ENCODE peak calls at places on chromosome 16, in four cellular contexts. P is A549, D is body of pancreas, R is K562. Z is an unnamed sample.

GRCh38 chr16:30958164-30959083 is 870 bp downstream of the SETD1A start:
- DNase-seq in R (peak), P (peak), D (peak), Z (peak)

GRCh38 chr16:21971856-21972255 is 18.7 kb downstream of the UQCRC2 start:
- DNase-seq in P (no peak), D (no peak), R (no peak), Z (no peak)

GRCh38 chr16:1427473-1428461 is 3.1 kb upstream of the PERCC1 start:
- DNase-seq in P (no peak), R (no peak), D (no peak), Z (no peak)

GRCh38 chr16:67244387-67245188 is 2.7 kb downstream of the FHOD1 start:
- DNase-seq in R (peak), P (peak), D (peak), Z (peak)

GRCh38 chr16:85483424-85483823 is 129.7 kb upstream of the GSE1 start:
- DNase-seq in R (no peak), D (no peak), P (no peak), Z (no peak)

GRCh38 chr16:57994778-57995177 is 5.7 kb downstream of the ZNF319 start:
- DNase-seq in D (peak), P (no peak), R (peak), Z (no peak)

GRCh38 chr16:70553645-70554044 is 30.0 kb downstream of the SF3B3 start:
- DNase-seq in R (no peak), D (no peak), P (no peak), Z (no peak)

GRCh38 chr16:54779549-54779948 is 151.1 kb upstream of the IRX5 start:
- DNase-seq in P (no peak), R (no peak), D (no peak), Z (no peak)

GRCh38 chr16:86248325-86248905 is 261.9 kb upstream of the FOXF1 start:
- DNase-seq in P (no peak), D (no peak), R (no peak), Z (no peak)

GRCh38 chr16:29154100-29154499 is 169.2 kb downstream of the LAT start:
- DNase-seq in D (no peak), P (no peak), R (no peak), Z (no peak)

GRCh38 chr16:14462811-14463210 is 167.2 kb downstream of the PARN start:
- DNase-seq in R (no peak), P (no peak), D (no peak), Z (peak)

DNA sequence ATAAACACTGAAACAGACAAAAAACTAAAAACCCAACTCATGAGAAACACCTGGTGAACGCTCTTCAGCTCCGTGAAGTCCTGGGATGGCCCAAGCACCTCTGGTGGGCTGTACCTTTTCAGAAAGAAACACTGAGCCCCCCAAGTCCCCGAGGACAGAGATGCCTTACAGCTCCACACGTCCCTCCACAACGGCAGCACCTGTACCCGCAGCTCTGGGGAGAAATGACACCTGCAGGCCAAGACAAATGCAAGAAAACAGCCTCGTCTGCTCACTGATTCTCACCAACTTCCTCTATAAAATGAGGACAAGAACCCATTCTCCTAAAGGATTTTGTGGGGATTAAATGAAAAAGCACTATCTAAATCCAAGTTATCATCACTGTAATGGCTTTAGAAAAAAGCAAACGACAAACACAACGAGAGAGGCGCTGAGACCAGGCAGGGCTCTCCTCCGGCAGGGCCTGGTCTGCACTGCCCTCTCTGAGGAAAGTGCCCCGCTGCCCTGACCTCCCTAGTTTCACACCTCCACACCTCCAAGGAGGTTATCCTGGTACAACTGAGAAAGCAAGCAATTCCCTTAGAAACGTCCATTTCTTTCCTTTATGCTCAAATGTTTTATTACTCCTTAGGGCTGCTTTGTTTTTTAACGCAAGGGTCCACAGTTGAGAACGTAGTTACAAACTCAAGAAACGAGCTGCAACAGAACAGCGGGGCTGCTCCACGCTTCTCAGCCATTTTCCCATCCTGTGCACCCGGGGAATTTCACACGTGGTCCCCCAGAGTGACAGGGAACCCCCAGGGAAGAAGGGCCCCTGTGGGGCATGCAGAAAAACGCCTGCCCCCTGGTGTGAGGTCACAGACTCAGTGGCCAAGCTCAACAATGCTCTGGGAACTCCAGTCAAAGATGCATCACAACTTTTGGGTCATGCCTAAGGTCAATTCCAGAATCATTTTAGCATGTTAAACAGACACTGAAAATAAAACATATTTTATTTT is 115.0 kb downstream of the ZNF778 start:
- DNase-seq in R (no peak), P (no peak), D (peak), Z (no peak)
- H3K27ac ChIP-seq in R (no peak), P (no peak), D (no peak), Z (peak)

GRCh38 chr16:8907096-8907495 is 24.9 kb downstream of the LITAFD start:
- DNase-seq in D (no peak), R (no peak), P (no peak), Z (no peak)

GRCh38 chr16:8903004-8903403 is 20.9 kb downstream of the LITAFD start:
- DNase-seq in D (no peak), R (no peak), P (no peak), Z (no peak)

GRCh38 chr16:8905795-8906591 is 23.8 kb downstream of the LITAFD start:
- DNase-seq in D (no peak), R (no peak), P (peak), Z (no peak)

GRCh38 chr16:8904018-8904430 is 21.9 kb downstream of the LITAFD start:
- DNase-seq in D (no peak), P (no peak), R (no peak), Z (no peak)

DNA sequence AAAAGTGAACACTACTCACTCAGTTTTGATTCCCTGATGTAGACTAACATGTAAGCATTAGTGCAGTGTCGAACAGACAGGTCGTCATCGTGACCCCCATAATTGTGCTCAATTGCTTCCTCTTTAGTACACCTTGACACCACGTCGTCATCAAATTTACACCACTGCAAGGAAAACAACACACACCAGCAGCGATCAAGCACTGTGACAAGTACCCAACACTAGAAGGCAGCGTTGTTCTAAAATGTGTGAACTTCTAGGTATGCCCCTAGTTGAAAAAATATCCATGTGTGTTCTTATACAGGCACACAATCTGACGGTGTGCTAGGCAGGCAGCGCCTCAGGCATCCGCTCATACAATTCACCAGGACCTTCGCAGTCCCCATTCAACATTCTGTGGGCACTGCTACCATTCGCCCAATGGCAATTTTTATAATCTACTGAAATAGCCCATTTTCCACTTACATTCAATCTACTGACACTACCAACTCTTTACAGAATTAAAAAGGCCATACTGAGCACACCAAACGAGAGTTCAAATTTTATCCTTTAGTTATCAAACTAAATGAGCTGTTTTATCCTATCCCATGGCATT is 23.1 kb downstream of the LITAFD start:
- DNase-seq in D (no peak), R (peak), P (peak), Z (no peak)
- TF ChIP-seq CTCF in D (no peak), R (peak), P (peak), Z (peak)

GRCh38 chr16:48064971-48065370 is 90.8 kb downstream of the ABCC12 start:
- DNase-seq in R (no peak), D (no peak), P (no peak), Z (no peak)

GRCh38 chr16:48062681-48063080 is 93.1 kb downstream of the ABCC12 start:
- DNase-seq in D (no peak), R (no peak), P (no peak), Z (no peak)

DNA sequence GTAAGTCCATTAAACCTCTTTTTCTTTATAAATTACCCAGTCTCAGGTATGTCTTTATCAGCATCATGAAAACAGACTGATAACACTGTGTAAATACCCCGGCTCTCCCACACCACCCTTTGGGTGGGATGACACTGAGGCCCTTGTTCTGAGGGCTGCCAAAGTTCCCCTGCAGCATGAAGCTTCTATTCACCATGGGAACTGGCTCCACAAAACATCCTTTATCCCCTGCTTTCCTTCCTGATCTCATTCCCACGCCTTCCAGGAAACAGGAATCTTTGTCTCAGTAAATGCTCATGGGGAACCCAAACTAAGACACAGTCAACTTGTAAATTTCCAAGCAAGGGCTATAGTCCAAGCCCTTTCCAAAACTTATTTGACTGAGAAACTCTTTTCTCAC is 88.4 kb downstream of the ABCC12 start:
- DNase-seq in D (no peak), P (no peak), R (no peak), Z (no peak)
- H3K27ac ChIP-seq in D (no peak), P (no peak), R (no peak), Z (no peak)

DNA sequence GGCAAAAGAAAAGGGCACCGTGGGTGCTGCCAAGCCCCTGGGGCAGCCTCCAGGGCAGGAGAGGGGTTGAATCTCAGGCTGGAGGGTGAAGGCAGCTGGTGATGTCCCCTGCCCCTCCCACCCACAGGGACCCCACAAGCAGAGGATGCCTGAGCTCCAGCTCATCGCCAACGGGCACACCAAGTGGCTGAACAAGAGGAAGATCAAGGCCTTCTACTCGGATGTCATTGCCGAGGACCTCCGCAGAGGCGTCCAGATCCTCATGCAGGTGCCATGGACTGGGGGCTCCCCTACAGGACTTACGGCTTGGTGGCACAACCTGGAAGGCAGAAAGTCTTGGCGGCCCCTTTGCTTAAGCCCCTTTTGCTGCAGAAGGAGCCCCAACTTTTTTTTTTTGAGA is 21.8 kb downstream of the SLC12A3 start:
- DNase-seq in P (no peak), R (no peak), D (no peak), Z (no peak)
- TF ChIP-seq CTCF in P (no peak), R (no peak), D (no peak), Z (no peak)

GRCh38 chr16:75248142-75248535 is 3.3 kb downstream of the BCAR1 start:
- DNase-seq in P (no peak), R (peak), D (peak), Z (no peak)
- H3K27ac ChIP-seq in P (no peak), R (no peak), D (peak), Z (peak)

GRCh38 chr16:76390476-76390875 is 113.3 kb downstream of the CNTNAP4 start:
- DNase-seq in P (no peak), D (no peak), R (no peak), Z (no peak)

GRCh38 chr16:76387994-76388393 is 110.8 kb downstream of the CNTNAP4 start:
- DNase-seq in P (no peak), D (no peak), R (no peak), Z (no peak)

GRCh38 chr16:76385831-76386230 is 108.6 kb downstream of the CNTNAP4 start:
- DNase-seq in D (no peak), R (no peak), P (no peak), Z (no peak)

GRCh38 chr16:76389126-76389525 is 111.9 kb downstream of the CNTNAP4 start:
- DNase-seq in R (no peak), P (no peak), D (no peak), Z (no peak)

DNA sequence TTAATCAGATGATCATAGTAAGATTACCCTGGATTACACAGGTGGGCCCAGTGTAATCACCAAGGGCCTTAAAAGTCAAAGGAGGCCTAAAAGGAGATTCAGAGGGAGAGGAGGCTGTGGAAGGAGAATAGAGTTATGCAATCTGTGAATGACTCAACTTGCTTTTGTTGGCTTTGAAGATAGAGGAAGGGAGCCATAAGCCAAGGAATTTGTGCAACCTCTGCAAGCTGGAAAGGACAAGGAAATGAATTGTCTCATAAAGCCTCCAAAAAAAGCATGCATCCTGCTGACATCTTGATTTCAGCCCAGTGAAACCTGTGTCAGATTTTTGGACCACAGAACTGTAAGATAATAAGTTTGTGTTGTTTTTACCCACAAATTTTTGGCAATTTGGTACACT is 109.6 kb downstream of the CNTNAP4 start:
- DNase-seq in D (no peak), R (no peak), P (no peak), Z (no peak)
- TF ChIP-seq CTCF in D (no peak), R (no peak), P (no peak), Z (no peak)

Z was measured in RWPE1.